ENCODE peak calls at places on chromosomes 7 and 10, in four cellular contexts. K, E, Y and L are unnamed samples.
A peak's percentile ranks its signal among the peaks of the same experiment; 100 is the strongest.

GRCh38 chr10:69792361-69792760 is 9.3 kb upstream of the COL13A1 start:
- DNase-seq in K (no peak), E (no peak), Y (no peak), L (no peak)

GRCh38 chr7:10205690-10206089 is 768.0 kb upstream of the PHF14 start:
- DNase-seq in E (no peak), K (no peak), Y (no peak), L (no peak)

GRCh38 chr10:36888925-36889573 is 236.3 kb upstream of the ANKRD30A start:
- DNase-seq in K (peak; percentile 84), E (peak; percentile 59), Y (peak; percentile 8), L (no peak)

GRCh38 chr7:123433665-123434064 is 100.7 kb downstream of the IQUB start:
- DNase-seq in K (no peak), E (no peak), Y (no peak), L (no peak)

GRCh38 chr10:86178401-86179142 is 188.0 kb downstream of the GRID1 start:
- DNase-seq in E (peak; percentile 37), K (peak; percentile 92), Y (peak; percentile 4), L (no peak)

GRCh38 chr10:124912052-124912435 is 29.9 kb upstream of the ZRANB1 start:
- DNase-seq in E (no peak), Y (no peak), K (no peak), L (no peak)

GRCh38 chr10:61244261-61244775 is 208.9 kb downstream of the TMEM26 start:
- DNase-seq in K (no peak), Y (no peak), E (no peak), L (no peak)

GRCh38 chr7:841943-842342 is 9.7 kb downstream of the SUN1 start:
- DNase-seq in E (no peak), Y (no peak), K (no peak), L (no peak)

GRCh38 chr10:29256019-29256418 is 32.9 kb upstream of the LYZL1 start:
- DNase-seq in Y (no peak), E (no peak), K (no peak), L (no peak)

GRCh38 chr7:22582860-22583640 is 83.1 kb upstream of the STEAP1B start:
- DNase-seq in E (peak; percentile 77), Y (no peak), K (peak; percentile 72), L (no peak)

GRCh38 chr7:151017953-151018420 is 6.3 kb downstream of the ATG9B start:
- DNase-seq in E (peak; percentile 84), Y (no peak), K (peak; percentile 98), L (peak; percentile 82)

GRCh38 chr7:128141683-128142195 is 99.3 kb upstream of the LEP start:
- DNase-seq in Y (no peak), K (no peak), E (no peak), L (no peak)

GRCh38 chr7:81127991-81128390 is 209.1 kb upstream of the SEMA3C start:
- DNase-seq in K (no peak), Y (no peak), E (no peak), L (no peak)

GRCh38 chr7:16727736-16728135 is 25.8 kb upstream of the TSPAN13 start:
- DNase-seq in Y (no peak), K (no peak), E (no peak), L (no peak)

GRCh38 chr7:36078816-36079360 is 74.2 kb upstream of the EEPD1 start:
- DNase-seq in K (peak; percentile 27), E (no peak), Y (no peak), L (no peak)

GRCh38 chr10:34710391-34710751 is 104.7 kb downstream of the PARD3 start:
- DNase-seq in E (no peak), K (no peak), Y (no peak), L (no peak)

GRCh38 chr7:101604331-101604933 is 24.7 kb downstream of the MYL10 start:
- DNase-seq in E (no peak), Y (no peak), K (no peak), L (no peak)

GRCh38 chr7:112150823-112151641 is 55.2 kb downstream of the DOCK4 start:
- DNase-seq in E (no peak), Y (no peak), K (no peak), L (no peak)

GRCh38 chr7:117731455-117731854 is 141.8 kb downstream of the CTTNBP2 start:
- DNase-seq in Y (no peak), E (no peak), K (no peak), L (no peak)

GRCh38 chr10:62527019-62527827 is 153.1 kb downstream of the ZNF365 start:
- DNase-seq in Y (no peak), K (no peak), E (no peak), L (no peak)

GRCh38 chr7:28596245-28596935 is 184.1 kb downstream of the CREB5 start:
- DNase-seq in E (no peak), K (no peak), Y (no peak), L (no peak)

GRCh38 chr10:25934673-25935139 is 677 bp downstream of the MYO3A start:
- DNase-seq in K (peak; percentile 85), E (peak; percentile 71), Y (no peak), L (no peak)

DNA sequence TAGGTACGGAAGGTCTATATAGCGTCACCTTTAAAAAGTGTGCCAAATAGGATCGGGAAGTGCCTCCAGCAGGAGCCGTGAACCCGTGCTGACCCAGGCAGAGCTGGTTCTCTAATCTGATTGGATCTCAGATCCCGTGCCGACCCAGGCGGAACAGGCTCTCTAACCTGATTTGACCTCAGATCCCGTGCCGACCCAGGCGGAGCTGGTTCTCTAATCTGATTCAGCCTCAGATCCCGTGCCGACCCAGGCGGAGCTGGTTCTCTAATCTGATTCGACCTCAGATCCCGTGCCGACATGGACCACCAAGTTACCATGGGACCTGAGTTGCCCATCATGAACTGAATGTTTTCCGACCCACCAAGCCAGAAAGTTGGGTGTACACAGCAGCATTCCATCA is 463.9 kb downstream of the PTPRN2 start:
- DNase-seq in K (no peak), Y (no peak), E (no peak), L (no peak)
- H3K9me3 ChIP-seq in K (peaks cover 88% of the 10 kb centered on the region), Y (no peaks in the 10 kb centered on the region), E (no peaks in the 10 kb centered on the region), L (no peaks in the 10 kb centered on the region)

DNA sequence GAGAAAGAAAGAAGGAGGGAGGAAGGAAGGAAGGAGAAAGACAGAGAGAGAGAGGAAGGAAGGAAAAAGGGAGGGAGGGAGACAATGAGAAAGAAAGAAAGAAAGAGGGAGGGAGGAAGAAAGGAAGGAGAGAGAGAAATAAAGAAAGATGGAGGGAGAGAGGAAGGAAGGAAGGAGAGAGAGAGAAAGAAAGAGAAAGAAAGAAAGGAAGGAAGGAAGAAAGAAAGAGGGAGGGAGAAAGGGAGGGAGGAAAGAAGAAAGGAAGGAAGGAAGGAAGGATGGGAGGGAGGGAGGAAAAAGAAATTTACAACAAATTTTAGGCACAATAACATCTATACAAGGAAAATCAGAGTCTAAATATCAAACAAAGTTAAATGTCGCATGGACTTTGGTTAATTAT is 332.6 kb upstream of the KLF6 start:
- DNase-seq in E (no peak), K (no peak), Y (no peak), L (no peak)
- H3K9me3 ChIP-seq in E (no peaks in the 10 kb centered on the region), K (no peaks in the 10 kb centered on the region), Y (no peaks in the 10 kb centered on the region), L (no peaks in the 10 kb centered on the region)

GRCh38 chr7:64183126-64183742 is 23.8 kb upstream of the ZNF735 start:
- DNase-seq in K (peak; percentile 53), E (no peak), Y (no peak), L (peak; percentile 26)
- H3K9me3 ChIP-seq in K (peaks cover 32% of the 10 kb centered on the region), E (no peaks in the 10 kb centered on the region), Y (peaks cover 10% of the 10 kb centered on the region), L (no peaks in the 10 kb centered on the region)

DNA sequence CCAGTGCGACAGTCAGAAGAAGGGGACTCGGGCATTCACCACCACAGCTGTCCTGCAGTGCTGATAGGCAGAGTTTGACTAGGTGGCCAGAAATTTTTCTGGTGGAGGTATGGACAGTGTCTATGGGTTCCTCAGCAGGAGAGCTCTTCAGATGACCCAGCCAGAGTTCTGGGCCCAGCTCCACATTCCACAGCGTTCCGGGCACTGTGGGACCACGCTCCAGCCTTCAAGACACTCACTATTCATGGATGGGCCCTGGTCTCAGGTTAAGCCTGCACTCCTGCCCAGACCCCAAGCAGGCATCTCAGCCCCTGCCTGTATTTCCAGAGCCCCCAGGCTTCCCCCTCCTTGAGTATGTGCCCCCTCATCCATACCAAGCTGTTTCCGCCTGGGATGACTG is 497.0 kb upstream of the FOXK1 start:
- DNase-seq in K (no peak), E (no peak), Y (no peak), L (no peak)
- H3K9me3 ChIP-seq in K (no peaks in the 10 kb centered on the region), E (no peaks in the 10 kb centered on the region), Y (no peaks in the 10 kb centered on the region), L (no peaks in the 10 kb centered on the region)